ENCODE peak calls at places on chromosomes 16 and 17, in four cellular contexts. R is upper lobe of right lung, Y is fibroblast of mammary gland, X is lower leg skin. M is an unnamed sample.

GRCh38 chr17:19533718-19534561 is at the start of gene SLC47A1:
- DNase-seq in R (peak; percentile 80), Y (no peak), X (no peak), M (peak; percentile 35)

GRCh38 chr16:68244903-68245853 is at the start of gene PLA2G15:
- DNase-seq in R (peak; percentile 98), Y (peak; percentile 91), X (peak; percentile 94), M (peak; percentile 97)

GRCh38 chr17:57986841-57987581 is 1.0 kb downstream of the VEZF1 start:
- DNase-seq in R (peak; percentile 73), Y (peak; percentile 82), X (no peak), M (peak; percentile 66)

GRCh38 chr17:48198950-48199541 is 91.5 kb downstream of the SNX11 start:
- DNase-seq in R (no peak), Y (no peak), X (no peak), M (no peak)

GRCh38 chr16:54720259-54720658 is 210.4 kb upstream of the IRX5 start:
- DNase-seq in R (no peak), Y (no peak), X (no peak), M (no peak)

GRCh38 chr17:39668141-39668924 is at the start of gene PNMT:
- DNase-seq in R (peak; percentile 89), Y (peak; percentile 42), X (no peak), M (peak; percentile 57)

GRCh38 chr16:49608801-49609200 is 235.2 kb downstream of the C16orf78 start:
- DNase-seq in R (no peak), Y (peak; percentile 74), X (no peak), M (peak; percentile 45)

GRCh38 chr16:54936086-54936978 is 5.7 kb downstream of the IRX5 start:
- DNase-seq in R (no peak), Y (peak; percentile 57), X (no peak), M (no peak)

GRCh38 chr16:57993452-57993851 is 7.0 kb downstream of the ZNF319 start:
- DNase-seq in R (no peak), Y (no peak), X (no peak), M (no peak)

GRCh38 chr16:26161461-26162180 is 469.9 kb downstream of the HS3ST4 start:
- DNase-seq in R (no peak), Y (no peak), X (no peak), M (no peak)

GRCh38 chr17:80445152-80446110 is 30.5 kb downstream of the ENDOV start:
- DNase-seq in R (no peak), Y (no peak), X (no peak), M (no peak)

GRCh38 chr17:28115046-28115445 is 72.6 kb downstream of the NLK start:
- DNase-seq in R (no peak), Y (no peak), X (no peak), M (no peak)

GRCh38 chr17:36643086-36643685 is 41.8 kb downstream of the MRM1 start:
- DNase-seq in R (no peak), Y (no peak), X (no peak), M (no peak)

GRCh38 chr16:69890114-69890890 is 60.8 kb upstream of the CLEC18A start:
- DNase-seq in R (no peak), Y (peak; percentile 74), X (peak; percentile 76), M (peak; percentile 69)

GRCh38 chr16:58488531-58488930 is 11.4 kb upstream of the NDRG4 start:
- DNase-seq in R (peak; percentile 53), Y (no peak), X (no peak), M (no peak)

GRCh38 chr17:59331129-59331928 is at the start of gene YPEL2:
- DNase-seq in R (peak; percentile 98), Y (peak; percentile 86), X (peak; percentile 95), M (peak; percentile 95)

GRCh38 chr17:1730004-1730344 is 5.5 kb downstream of the WDR81 start:
- DNase-seq in R (no peak), Y (no peak), X (no peak), M (no peak)
- TF ChIP-seq CTCF in R (no peak), Y (no peak), X (no peak), M (no peak)

DNA sequence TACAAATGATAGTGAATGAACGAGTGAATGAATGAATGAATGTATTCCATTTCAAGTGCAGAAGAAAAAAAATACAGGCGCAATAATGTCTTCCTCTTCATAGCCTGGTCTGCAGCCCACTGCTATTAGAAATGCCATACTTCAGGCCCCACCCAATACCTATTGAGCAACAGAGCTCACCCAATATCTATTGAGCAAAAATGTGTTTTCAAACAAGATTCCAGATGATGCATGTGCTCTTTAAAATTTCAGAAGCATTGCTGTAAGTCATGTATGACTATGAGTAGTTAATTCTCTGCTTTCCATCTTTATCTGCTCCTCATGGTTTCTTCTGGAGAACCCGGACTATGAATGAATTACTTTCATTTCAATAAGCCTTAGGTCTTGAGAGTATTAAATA is 308.2 kb downstream of the XYLT1 start:
- DNase-seq in R (no peak), Y (peak; percentile 16), X (no peak), M (no peak)
- TF ChIP-seq CTCF in R (no peak), Y (no peak), X (no peak), M (no peak)

DNA sequence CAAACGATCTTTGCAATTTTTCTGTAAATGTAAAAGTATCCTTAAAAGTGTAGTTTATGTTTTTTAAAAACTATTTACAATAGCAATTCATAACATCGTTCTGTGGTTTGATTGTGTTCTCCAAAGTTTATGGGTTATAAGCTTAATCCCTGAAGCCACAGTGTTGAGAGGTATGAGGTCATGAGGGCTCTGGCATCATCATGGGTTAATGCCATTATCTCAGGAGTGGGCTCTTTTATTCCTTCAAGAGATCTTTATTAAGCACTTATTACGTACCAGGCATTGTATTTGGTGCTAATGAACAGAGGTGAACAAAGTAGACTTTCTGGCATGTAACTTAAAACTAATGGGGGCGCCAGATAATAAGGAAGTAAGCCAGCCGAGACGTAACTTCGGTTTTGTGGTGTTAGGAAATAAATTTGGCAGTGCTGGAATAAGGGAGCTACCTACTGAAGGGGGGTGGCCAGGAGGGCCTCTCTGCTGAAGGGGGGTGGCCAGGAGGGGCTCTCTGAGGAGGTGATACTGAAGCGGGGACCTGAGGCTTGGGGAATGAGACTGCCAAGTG is 158.1 kb downstream of the VPS53 start:
- DNase-seq in R (no peak), Y (peak; percentile 14), X (no peak), M (no peak)
- TF ChIP-seq CTCF in R (no peak), Y (no peak), X (no peak), M (no peak)

GRCh38 chr16:8564934-8565345 is 25.4 kb downstream of the TMEM114 start:
- DNase-seq in R (no peak), Y (no peak), X (no peak), M (no peak)
- TF ChIP-seq CTCF in R (no peak), Y (no peak), X (no peak), M (no peak)